ENCODE peak calls at places on chromosomes 5 and 9, in six cellular contexts. One of them, this sample, is unnamed.

GRCh38 chr9:128244443-128245226 is 31.2 kb downstream of the GOLGA2 start:
- DNase-seq in naive thymus-derived CD4-positive, alpha-beta T cell: no peak
- DNase-seq in tibial artery: peak; percentile 91
- DNase-seq in neural progenitor cell: peak; percentile 62
- DNase-seq in adrenal gland: no peak
- DNase-seq in stomach: peak; percentile 49
- DNase-seq in this sample: peak; percentile 81

GRCh38 chr5:147554285-147554817 is 44.5 kb upstream of the DPYSL3 start:
- DNase-seq in naive thymus-derived CD4-positive, alpha-beta T cell: no peak
- DNase-seq in tibial artery: no peak
- DNase-seq in neural progenitor cell: no peak
- DNase-seq in adrenal gland: no peak
- DNase-seq in stomach: no peak
- DNase-seq in this sample: no peak

GRCh38 chr5:59367791-59368394 is 525.6 kb downstream of the PDE4D start:
- DNase-seq in naive thymus-derived CD4-positive, alpha-beta T cell: peak; percentile 34
- DNase-seq in tibial artery: peak; percentile 68
- DNase-seq in neural progenitor cell: peak; percentile 78
- DNase-seq in adrenal gland: peak; percentile 71
- DNase-seq in stomach: peak; percentile 67
- DNase-seq in this sample: peak; percentile 55

GRCh38 chr9:126150411-126151030 is 176.1 kb upstream of the MVB12B start:
- DNase-seq in naive thymus-derived CD4-positive, alpha-beta T cell: no peak
- DNase-seq in tibial artery: no peak
- DNase-seq in neural progenitor cell: no peak
- DNase-seq in adrenal gland: no peak
- DNase-seq in stomach: peak; percentile 2
- DNase-seq in this sample: no peak

GRCh38 chr9:110936719-110937452 is 101.4 kb downstream of the LPAR1 start:
- DNase-seq in naive thymus-derived CD4-positive, alpha-beta T cell: no peak
- DNase-seq in tibial artery: no peak
- DNase-seq in neural progenitor cell: no peak
- DNase-seq in adrenal gland: no peak
- DNase-seq in stomach: no peak
- DNase-seq in this sample: no peak

GRCh38 chr9:9392755-9393154 is 1220.0 kb downstream of the PTPRD start:
- DNase-seq in naive thymus-derived CD4-positive, alpha-beta T cell: no peak
- DNase-seq in tibial artery: no peak
- DNase-seq in neural progenitor cell: no peak
- DNase-seq in adrenal gland: no peak
- DNase-seq in stomach: no peak
- DNase-seq in this sample: no peak

GRCh38 chr9:137987244-137988030 is 109.9 kb downstream of the CACNA1B start:
- DNase-seq in naive thymus-derived CD4-positive, alpha-beta T cell: no peak
- DNase-seq in tibial artery: peak; percentile 37
- DNase-seq in neural progenitor cell: no peak
- DNase-seq in adrenal gland: no peak
- DNase-seq in stomach: no peak
- DNase-seq in this sample: no peak

GRCh38 chr5:54608423-54609085 is 91.0 kb downstream of the SNX18 start:
- DNase-seq in naive thymus-derived CD4-positive, alpha-beta T cell: no peak
- DNase-seq in tibial artery: no peak
- DNase-seq in neural progenitor cell: no peak
- DNase-seq in adrenal gland: no peak
- DNase-seq in stomach: no peak
- DNase-seq in this sample: no peak

GRCh38 chr9:80177949-80178480 is 606.2 kb downstream of the TLE4 start:
- DNase-seq in naive thymus-derived CD4-positive, alpha-beta T cell: no peak
- DNase-seq in tibial artery: no peak
- DNase-seq in neural progenitor cell: no peak
- DNase-seq in adrenal gland: no peak
- DNase-seq in stomach: no peak
- DNase-seq in this sample: no peak

GRCh38 chr9:95507456-95508241 is 9.1 kb downstream of the PTCH1 start:
- DNase-seq in naive thymus-derived CD4-positive, alpha-beta T cell: peak; percentile 58
- DNase-seq in tibial artery: peak; percentile 80
- DNase-seq in neural progenitor cell: peak; percentile 62
- DNase-seq in adrenal gland: peak; percentile 50
- DNase-seq in stomach: peak; percentile 47
- DNase-seq in this sample: no peak

GRCh38 chr5:128537306-128537998 is 593 bp downstream of the FBN2 start:
- DNase-seq in naive thymus-derived CD4-positive, alpha-beta T cell: no peak
- DNase-seq in tibial artery: peak; percentile 55
- DNase-seq in neural progenitor cell: peak; percentile 73
- DNase-seq in adrenal gland: peak; percentile 61
- DNase-seq in stomach: no peak
- DNase-seq in this sample: peak; percentile 50

GRCh38 chr5:172009536-172010270 is 3.3 kb upstream of the FBXW11 start:
- DNase-seq in naive thymus-derived CD4-positive, alpha-beta T cell: no peak
- DNase-seq in tibial artery: no peak
- DNase-seq in neural progenitor cell: no peak
- DNase-seq in adrenal gland: no peak
- DNase-seq in stomach: no peak
- DNase-seq in this sample: no peak

GRCh38 chr5:67104859-67105258 is 91.7 kb downstream of the CD180 start:
- DNase-seq in naive thymus-derived CD4-positive, alpha-beta T cell: no peak
- DNase-seq in tibial artery: no peak
- DNase-seq in neural progenitor cell: no peak
- DNase-seq in adrenal gland: no peak
- DNase-seq in stomach: no peak
- DNase-seq in this sample: no peak

GRCh38 chr5:132102944-132103343 is 29.4 kb downstream of the CSF2 start:
- DNase-seq in naive thymus-derived CD4-positive, alpha-beta T cell: no peak
- DNase-seq in tibial artery: no peak
- DNase-seq in neural progenitor cell: no peak
- DNase-seq in adrenal gland: no peak
- DNase-seq in stomach: no peak
- DNase-seq in this sample: no peak

GRCh38 chr5:120767171-120767820 is 303.2 kb downstream of the PRR16 start:
- DNase-seq in naive thymus-derived CD4-positive, alpha-beta T cell: no peak
- DNase-seq in tibial artery: no peak
- DNase-seq in neural progenitor cell: no peak
- DNase-seq in adrenal gland: no peak
- DNase-seq in stomach: no peak
- DNase-seq in this sample: no peak

GRCh38 chr5:68279960-68280359 is 64.4 kb downstream of the PIK3R1 start:
- DNase-seq in naive thymus-derived CD4-positive, alpha-beta T cell: peak; percentile 80
- DNase-seq in tibial artery: no peak
- DNase-seq in neural progenitor cell: no peak
- DNase-seq in adrenal gland: no peak
- DNase-seq in stomach: no peak
- DNase-seq in this sample: no peak

GRCh38 chr5:73973135-73973534 is 347.1 kb downstream of the ARHGEF28 start:
- DNase-seq in naive thymus-derived CD4-positive, alpha-beta T cell: no peak
- DNase-seq in tibial artery: no peak
- DNase-seq in neural progenitor cell: no peak
- DNase-seq in adrenal gland: no peak
- DNase-seq in stomach: no peak
- DNase-seq in this sample: no peak

GRCh38 chr9:69674741-69675438 is 2.7 kb upstream of the APBA1 start:
- DNase-seq in naive thymus-derived CD4-positive, alpha-beta T cell: no peak
- DNase-seq in tibial artery: no peak
- DNase-seq in neural progenitor cell: no peak
- DNase-seq in adrenal gland: no peak
- DNase-seq in stomach: no peak
- DNase-seq in this sample: no peak

GRCh38 chr9:108515856-108516255 is 339.9 kb downstream of the ACTL7B start:
- DNase-seq in naive thymus-derived CD4-positive, alpha-beta T cell: no peak
- DNase-seq in tibial artery: no peak
- DNase-seq in neural progenitor cell: peak; percentile 17
- DNase-seq in adrenal gland: no peak
- DNase-seq in stomach: no peak
- DNase-seq in this sample: no peak

GRCh38 chr5:64330728-64331231 is 165.1 kb downstream of the RNF180 start:
- DNase-seq in naive thymus-derived CD4-positive, alpha-beta T cell: no peak
- DNase-seq in tibial artery: peak; percentile 77
- DNase-seq in neural progenitor cell: no peak
- DNase-seq in adrenal gland: no peak
- DNase-seq in stomach: no peak
- DNase-seq in this sample: peak; percentile 49

GRCh38 chr9:10268500-10269485 is 344.0 kb downstream of the PTPRD start:
- DNase-seq in naive thymus-derived CD4-positive, alpha-beta T cell: no peak
- DNase-seq in tibial artery: no peak
- DNase-seq in neural progenitor cell: peak; percentile 72
- DNase-seq in adrenal gland: peak; percentile 55
- DNase-seq in stomach: peak; percentile 53
- DNase-seq in this sample: no peak

GRCh38 chr5:145237843-145238242 is 597.3 kb downstream of the PRELID2 start:
- DNase-seq in naive thymus-derived CD4-positive, alpha-beta T cell: no peak
- DNase-seq in tibial artery: no peak
- DNase-seq in neural progenitor cell: peak; percentile 93
- DNase-seq in adrenal gland: peak; percentile 16
- DNase-seq in stomach: peak; percentile 48
- DNase-seq in this sample: no peak

GRCh38 chr9:83431470-83432060 is 106.6 kb downstream of the FRMD3 start:
- DNase-seq in naive thymus-derived CD4-positive, alpha-beta T cell: no peak
- DNase-seq in tibial artery: peak; percentile 72
- DNase-seq in neural progenitor cell: no peak
- DNase-seq in adrenal gland: peak; percentile 90
- DNase-seq in stomach: peak; percentile 94
- DNase-seq in this sample: peak; percentile 59
- H3K27ac ChIP-seq in naive thymus-derived CD4-positive, alpha-beta T cell: no peak overlapping the region
- H3K27ac ChIP-seq in tibial artery: peak overlapping the region; percentile 32
- H3K27ac ChIP-seq in neural progenitor cell: no peak overlapping the region
- H3K27ac ChIP-seq in adrenal gland: peak overlapping the region; percentile 70
- H3K27ac ChIP-seq in stomach: peak overlapping the region; percentile 88
- H3K27ac ChIP-seq in this sample: peak overlapping the region; percentile 59

DNA sequence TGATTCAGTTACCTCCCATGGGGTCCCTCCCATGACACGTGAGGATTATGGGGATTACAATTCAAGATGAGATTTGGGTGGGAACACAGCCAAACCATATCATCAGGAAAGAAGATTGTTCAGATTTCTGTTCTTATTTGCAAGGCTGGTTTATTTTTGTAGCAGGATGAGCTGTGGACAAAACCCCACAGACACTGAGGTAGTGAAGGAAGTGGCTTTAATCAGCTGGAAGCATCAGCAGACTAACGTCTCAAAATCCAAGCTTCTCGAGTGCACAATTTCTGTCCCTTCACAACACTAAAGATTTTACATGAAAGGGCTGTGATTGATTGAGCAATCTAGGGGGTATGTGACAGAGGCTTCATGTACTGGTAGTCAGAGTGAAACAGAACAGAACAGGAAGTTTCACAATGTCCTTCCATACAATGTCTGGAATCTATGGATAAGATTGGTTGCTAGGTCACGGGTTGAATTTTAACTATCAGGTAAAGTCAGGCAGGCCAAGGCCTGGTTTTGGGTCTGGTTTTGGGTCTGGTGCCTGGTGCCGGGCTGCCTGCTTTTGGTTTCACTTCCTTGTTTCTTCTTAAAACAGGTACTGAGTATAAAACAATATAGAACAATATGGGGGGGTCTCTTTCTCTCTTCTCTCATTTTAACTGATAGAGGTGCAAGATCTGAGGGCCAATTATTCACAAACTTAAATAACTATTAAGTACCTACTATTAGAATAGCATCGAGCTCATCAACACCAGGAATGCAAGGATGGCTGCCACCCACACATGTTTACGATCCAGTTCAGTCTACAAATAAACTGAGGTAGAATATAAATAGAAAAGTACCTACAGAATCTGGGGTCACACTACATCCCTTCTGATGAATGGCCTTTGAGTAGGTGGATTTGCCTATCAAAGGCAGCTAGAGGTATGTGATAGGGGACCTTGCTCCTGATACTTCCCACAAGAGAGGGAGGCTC is 91.5 kb upstream of the ZNF366 start:
- DNase-seq in naive thymus-derived CD4-positive, alpha-beta T cell: no peak
- DNase-seq in tibial artery: no peak
- DNase-seq in neural progenitor cell: no peak
- DNase-seq in adrenal gland: peak; percentile 9
- DNase-seq in stomach: no peak
- DNase-seq in this sample: no peak
- H3K4me3 ChIP-seq in naive thymus-derived CD4-positive, alpha-beta T cell: no peak overlapping the region
- H3K4me3 ChIP-seq in tibial artery: no peak overlapping the region
- H3K4me3 ChIP-seq in neural progenitor cell: no peak overlapping the region
- H3K4me3 ChIP-seq in adrenal gland: no peak overlapping the region
- H3K4me3 ChIP-seq in stomach: no peak overlapping the region
- H3K4me3 ChIP-seq in this sample: no peak overlapping the region

DNA sequence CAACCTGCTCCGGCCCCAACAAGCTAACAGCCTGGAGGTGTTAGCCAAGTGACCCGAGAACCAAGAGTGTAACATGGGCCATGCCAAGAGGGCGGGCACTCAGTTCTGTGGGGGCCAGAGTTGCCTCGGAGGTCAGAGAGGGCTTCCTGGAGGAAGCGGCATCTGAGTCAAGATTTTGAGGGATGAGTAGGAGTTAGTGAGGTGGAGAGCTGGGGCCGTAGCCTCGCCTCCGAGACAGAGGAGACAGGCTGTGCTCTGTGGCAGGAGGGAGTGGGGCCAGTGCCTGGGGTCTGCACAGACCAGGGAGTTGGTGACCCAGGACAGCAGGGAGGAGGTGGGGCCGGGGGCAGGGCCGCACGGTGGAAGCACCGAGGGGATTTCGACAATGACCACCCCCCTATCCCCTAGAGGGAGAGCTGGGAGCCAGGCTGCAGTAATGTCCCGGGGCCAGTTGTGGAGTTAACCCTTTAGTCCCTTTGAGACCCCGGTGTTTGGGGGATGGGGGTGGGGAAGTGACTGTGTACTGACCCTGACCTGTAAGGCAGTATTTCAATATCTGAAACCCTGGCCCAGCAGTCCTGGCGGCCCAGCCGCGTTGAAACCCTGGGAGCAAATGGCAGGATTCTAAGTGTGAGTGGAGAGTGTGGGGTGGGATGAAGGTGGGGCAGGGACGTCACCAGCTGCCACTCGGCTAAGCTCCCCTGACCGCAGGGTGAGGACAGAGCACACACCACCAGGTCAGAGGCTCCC is 148.7 kb upstream of the COL5A1 start:
- DNase-seq in naive thymus-derived CD4-positive, alpha-beta T cell: no peak
- DNase-seq in tibial artery: peak; percentile 60
- DNase-seq in neural progenitor cell: no peak
- DNase-seq in adrenal gland: no peak
- DNase-seq in stomach: no peak
- DNase-seq in this sample: no peak
- H3K27ac ChIP-seq in naive thymus-derived CD4-positive, alpha-beta T cell: no peak overlapping the region
- H3K27ac ChIP-seq in tibial artery: no peak overlapping the region
- H3K27ac ChIP-seq in neural progenitor cell: no peak overlapping the region
- H3K27ac ChIP-seq in adrenal gland: no peak overlapping the region
- H3K27ac ChIP-seq in stomach: no peak overlapping the region
- H3K27ac ChIP-seq in this sample: peak overlapping the region; percentile 36

GRCh38 chr5:177363565-177363964 is 5.8 kb downstream of the RGS14 start:
- DNase-seq in naive thymus-derived CD4-positive, alpha-beta T cell: no peak
- DNase-seq in tibial artery: no peak
- DNase-seq in neural progenitor cell: no peak
- DNase-seq in adrenal gland: no peak
- DNase-seq in stomach: no peak
- DNase-seq in this sample: peak; percentile 8

GRCh38 chr5:177362871-177363507 is 5.3 kb downstream of the RGS14 start:
- DNase-seq in naive thymus-derived CD4-positive, alpha-beta T cell: peak; percentile 55
- DNase-seq in tibial artery: no peak
- DNase-seq in neural progenitor cell: peak; percentile 83
- DNase-seq in adrenal gland: peak; percentile 67
- DNase-seq in stomach: peak; percentile 78
- DNase-seq in this sample: peak; percentile 79

GRCh38 chr5:177365845-177366527 is 8.3 kb downstream of the RGS14 start:
- DNase-seq in naive thymus-derived CD4-positive, alpha-beta T cell: no peak
- DNase-seq in tibial artery: no peak
- DNase-seq in neural progenitor cell: no peak
- DNase-seq in adrenal gland: no peak
- DNase-seq in stomach: no peak
- DNase-seq in this sample: no peak

GRCh38 chr5:177362102-177362868 is 4.6 kb downstream of the RGS14 start:
- DNase-seq in naive thymus-derived CD4-positive, alpha-beta T cell: no peak
- DNase-seq in tibial artery: no peak
- DNase-seq in neural progenitor cell: no peak
- DNase-seq in adrenal gland: no peak
- DNase-seq in stomach: peak; percentile 40
- DNase-seq in this sample: peak; percentile 58

GRCh38 chr5:177364159-177364962 is 6.6 kb downstream of the RGS14 start:
- DNase-seq in naive thymus-derived CD4-positive, alpha-beta T cell: no peak
- DNase-seq in tibial artery: no peak
- DNase-seq in neural progenitor cell: no peak
- DNase-seq in adrenal gland: no peak
- DNase-seq in stomach: no peak
- DNase-seq in this sample: peak; percentile 36
- H3K4me3 ChIP-seq in naive thymus-derived CD4-positive, alpha-beta T cell: no peak overlapping the region
- H3K4me3 ChIP-seq in tibial artery: no peak overlapping the region
- H3K4me3 ChIP-seq in neural progenitor cell: no peak overlapping the region
- H3K4me3 ChIP-seq in adrenal gland: no peak overlapping the region
- H3K4me3 ChIP-seq in stomach: no peak overlapping the region
- H3K4me3 ChIP-seq in this sample: no peak overlapping the region